ENCODE peak calls at places on chromosome 9, in seven cellular contexts. V is neural progenitor cell; O is NCI-H2081; F is stimulated activated CD8-positive, alpha-beta memory T cell treated with anti-CD3 and anti-CD28 coated beads, Interleukin-7, amount 100 ng/mL, for 4 hours; T is activated CD8-positive, alpha-beta memory T cell treated with anti-CD3 and anti-CD28 coated beads for 48 hours; J is cardiac muscle cell; U is PC-9. K is an unnamed sample.

GRCh38 chr9:109118802-109119438 is 827 bp downstream of the TMEM245 start:
- DNase-seq in O (no peak), U (no peak), F (no peak), V (peak; percentile 67), T (no peak), J (peak; percentile 16), K (no peak)

GRCh38 chr9:7320139-7320538 is 479.4 kb downstream of the DMAC1 start:
- DNase-seq in F (no peak), U (no peak), V (no peak), J (peak; percentile 88), T (no peak), O (peak; percentile 23), K (peak; percentile 22)

GRCh38 chr9:121599186-121599871 is 52.1 kb upstream of the DAB2IP start:
- DNase-seq in T (no peak), F (no peak), V (peak; percentile 97), U (peak; percentile 69), J (peak; percentile 40), O (peak; percentile 20), K (no peak)

GRCh38 chr9:86545085-86545484 is 190.9 kb upstream of the TUT7 start:
- DNase-seq in J (no peak), F (no peak), U (no peak), T (no peak), O (no peak), V (no peak), K (no peak)

GRCh38 chr9:98665511-98665910 is 43.2 kb downstream of the GABBR2 start:
- DNase-seq in F (no peak), V (no peak), T (no peak), J (no peak), O (no peak), U (no peak), K (no peak)

GRCh38 chr9:88738708-88739107 is 203.7 kb downstream of the NXNL2 start:
- DNase-seq in T (no peak), V (no peak), F (no peak), U (no peak), O (no peak), J (peak; percentile 54), K (no peak)

GRCh38 chr9:129694265-129694664 is 28.8 kb downstream of the PRRX2 start:
- DNase-seq in O (no peak), T (no peak), U (no peak), F (no peak), J (no peak), V (no peak), K (no peak)

GRCh38 chr9:23123048-23123632 is 676.5 kb downstream of the DMRTA1 start:
- DNase-seq in O (peak; percentile 43), U (no peak), J (peak; percentile 13), V (peak; percentile 69), T (no peak), F (no peak), K (no peak)

GRCh38 chr9:73172811-73173210 is 21.1 kb downstream of the ANXA1 start:
- DNase-seq in O (no peak), J (no peak), U (no peak), V (no peak), T (no peak), F (no peak), K (no peak)

GRCh38 chr9:26477963-26478362 is 414.6 kb downstream of the CAAP1 start:
- DNase-seq in F (no peak), J (no peak), O (no peak), T (no peak), V (no peak), U (no peak), K (no peak)

GRCh38 chr9:17688834-17689233 is 110.0 kb downstream of the SH3GL2 start:
- DNase-seq in T (no peak), V (no peak), O (no peak), J (no peak), U (no peak), F (no peak), K (no peak)

GRCh38 chr9:106976772-106977171 is 113.8 kb downstream of the ZNF462 start:
- DNase-seq in J (no peak), O (no peak), U (no peak), T (no peak), V (no peak), F (no peak), K (no peak)

GRCh38 chr9:100352201-100352726 is 478 bp downstream of the TEX10 start:
- DNase-seq in T (peak; percentile 14), F (peak; percentile 22), J (peak; percentile 22), V (peak; percentile 59), U (no peak), O (no peak), K (peak; percentile 1)

GRCh38 chr9:137299938-137300337 is 2.1 kb downstream of the NRARP start:
- DNase-seq in V (peak; percentile 59), T (no peak), O (no peak), F (no peak), U (no peak), J (no peak), K (no peak)

GRCh38 chr9:23849379-23849778 is 23.3 kb upstream of the ELAVL2 start:
- DNase-seq in V (peak; percentile 69), U (no peak), T (no peak), J (no peak), O (peak; percentile 39), F (no peak), K (no peak)

GRCh38 chr9:113381909-113382411 is 5.2 kb upstream of the HDHD3 start:
- DNase-seq in U (peak; percentile 74), F (no peak), V (no peak), J (no peak), O (no peak), T (no peak), K (no peak)

GRCh38 chr9:127522727-127523126 is 71.4 kb downstream of the LRSAM1 start:
- DNase-seq in O (no peak), F (no peak), J (no peak), V (no peak), T (no peak), U (peak; percentile 87), K (no peak)

GRCh38 chr9:93096131-93096802 is at the start of gene CARD19:
- DNase-seq in O (peak; percentile 47), U (no peak), F (peak; percentile 39), T (no peak), V (peak; percentile 39), J (peak; percentile 27), K (no peak)

GRCh38 chr9:128972956-128973355 is 25.5 kb downstream of the NUP188 start:
- DNase-seq in F (no peak), T (no peak), V (no peak), J (peak; percentile 21), O (no peak), U (no peak), K (no peak)

K was measured in brain pericyte.